ENCODE peak calls at places on chromosomes 4 and X, in eight cellular contexts. One of them, this sample, is unnamed.

GRCh38 chrX:3037218-3037617 is 4.1 kb upstream of the ARSF start:
- DNase-seq in NAMALWA: no peak
- DNase-seq in skeletal muscle cell: no peak
- DNase-seq in pancreas: no peak
- DNase-seq in lower leg skin: no peak
- DNase-seq in NCI-H82: no peak
- DNase-seq in kidney glomerular epithelial cell: no peak
- DNase-seq in activated CD8-positive, alpha-beta memory T cell treated with anti-CD3 and anti-CD28 coated beads, Interleukin-2, amount 10 ng/mL, durations not matched to agents 7 days and 5 days: no peak
- DNase-seq in this sample: no peak

GRCh38 chr4:102299708-102300107 is 45.6 kb downstream of the SLC39A8 start:
- DNase-seq in NAMALWA: peak; percentile 67
- DNase-seq in skeletal muscle cell: peak; percentile 1
- DNase-seq in pancreas: no peak
- DNase-seq in lower leg skin: peak; percentile 23
- DNase-seq in NCI-H82: peak; percentile 45
- DNase-seq in kidney glomerular epithelial cell: peak; percentile 43
- DNase-seq in activated CD8-positive, alpha-beta memory T cell treated with anti-CD3 and anti-CD28 coated beads, Interleukin-2, amount 10 ng/mL, durations not matched to agents 7 days and 5 days: peak; percentile 51
- DNase-seq in this sample: peak; percentile 2

GRCh38 chrX:85052207-85052606 is 48.5 kb downstream of the APOOL start:
- DNase-seq in NAMALWA: no peak
- DNase-seq in skeletal muscle cell: peak; percentile 25
- DNase-seq in pancreas: no peak
- DNase-seq in lower leg skin: no peak
- DNase-seq in NCI-H82: no peak
- DNase-seq in kidney glomerular epithelial cell: no peak
- DNase-seq in activated CD8-positive, alpha-beta memory T cell treated with anti-CD3 and anti-CD28 coated beads, Interleukin-2, amount 10 ng/mL, durations not matched to agents 7 days and 5 days: no peak
- DNase-seq in this sample: no peak

GRCh38 chr4:102447413-102447812 is 53.7 kb upstream of the NFKB1 start:
- DNase-seq in NAMALWA: no peak
- DNase-seq in skeletal muscle cell: no peak
- DNase-seq in pancreas: no peak
- DNase-seq in lower leg skin: no peak
- DNase-seq in NCI-H82: no peak
- DNase-seq in kidney glomerular epithelial cell: no peak
- DNase-seq in activated CD8-positive, alpha-beta memory T cell treated with anti-CD3 and anti-CD28 coated beads, Interleukin-2, amount 10 ng/mL, durations not matched to agents 7 days and 5 days: peak; percentile 52
- DNase-seq in this sample: no peak

GRCh38 chrX:134868766-134869495 is 121.9 kb upstream of the SMIM10 start:
- DNase-seq in NAMALWA: no peak
- DNase-seq in skeletal muscle cell: peak; percentile 73
- DNase-seq in pancreas: no peak
- DNase-seq in lower leg skin: no peak
- DNase-seq in NCI-H82: no peak
- DNase-seq in kidney glomerular epithelial cell: peak; percentile 14
- DNase-seq in activated CD8-positive, alpha-beta memory T cell treated with anti-CD3 and anti-CD28 coated beads, Interleukin-2, amount 10 ng/mL, durations not matched to agents 7 days and 5 days: no peak
- DNase-seq in this sample: no peak

GRCh38 chr4:87545052-87545451 is 15.9 kb upstream of the SPARCL1 start:
- DNase-seq in NAMALWA: no peak
- DNase-seq in skeletal muscle cell: no peak
- DNase-seq in pancreas: no peak
- DNase-seq in lower leg skin: no peak
- DNase-seq in NCI-H82: no peak
- DNase-seq in kidney glomerular epithelial cell: no peak
- DNase-seq in activated CD8-positive, alpha-beta memory T cell treated with anti-CD3 and anti-CD28 coated beads, Interleukin-2, amount 10 ng/mL, durations not matched to agents 7 days and 5 days: no peak
- DNase-seq in this sample: no peak

GRCh38 chr4:185467101-185467500 is 4.4 kb downstream of the CCDC110 start:
- DNase-seq in NAMALWA: no peak
- DNase-seq in skeletal muscle cell: peak; percentile 29
- DNase-seq in pancreas: no peak
- DNase-seq in lower leg skin: no peak
- DNase-seq in NCI-H82: no peak
- DNase-seq in kidney glomerular epithelial cell: no peak
- DNase-seq in activated CD8-positive, alpha-beta memory T cell treated with anti-CD3 and anti-CD28 coated beads, Interleukin-2, amount 10 ng/mL, durations not matched to agents 7 days and 5 days: no peak
- DNase-seq in this sample: no peak

GRCh38 chr4:7101692-7102515 is 34.0 kb upstream of the GRPEL1 start:
- DNase-seq in NAMALWA: peak; percentile 63
- DNase-seq in skeletal muscle cell: no peak
- DNase-seq in pancreas: peak; percentile 69
- DNase-seq in lower leg skin: peak; percentile 71
- DNase-seq in NCI-H82: peak; percentile 81
- DNase-seq in kidney glomerular epithelial cell: peak; percentile 22
- DNase-seq in activated CD8-positive, alpha-beta memory T cell treated with anti-CD3 and anti-CD28 coated beads, Interleukin-2, amount 10 ng/mL, durations not matched to agents 7 days and 5 days: peak; percentile 78
- DNase-seq in this sample: peak; percentile 39

GRCh38 chr4:182683666-182684065 is 233.5 kb downstream of the DCTD start:
- DNase-seq in NAMALWA: no peak
- DNase-seq in skeletal muscle cell: peak; percentile 16
- DNase-seq in pancreas: no peak
- DNase-seq in lower leg skin: no peak
- DNase-seq in NCI-H82: no peak
- DNase-seq in kidney glomerular epithelial cell: no peak
- DNase-seq in activated CD8-positive, alpha-beta memory T cell treated with anti-CD3 and anti-CD28 coated beads, Interleukin-2, amount 10 ng/mL, durations not matched to agents 7 days and 5 days: no peak
- DNase-seq in this sample: no peak

GRCh38 chr4:38095691-38096090 is 135.5 kb downstream of the PTTG2 start:
- DNase-seq in NAMALWA: no peak
- DNase-seq in skeletal muscle cell: no peak
- DNase-seq in pancreas: no peak
- DNase-seq in lower leg skin: no peak
- DNase-seq in NCI-H82: no peak
- DNase-seq in kidney glomerular epithelial cell: no peak
- DNase-seq in activated CD8-positive, alpha-beta memory T cell treated with anti-CD3 and anti-CD28 coated beads, Interleukin-2, amount 10 ng/mL, durations not matched to agents 7 days and 5 days: no peak
- DNase-seq in this sample: no peak

GRCh38 chrX:151458824-151459223 is 61.8 kb downstream of the VMA21 start:
- DNase-seq in NAMALWA: no peak
- DNase-seq in skeletal muscle cell: no peak
- DNase-seq in pancreas: no peak
- DNase-seq in lower leg skin: no peak
- DNase-seq in NCI-H82: no peak
- DNase-seq in kidney glomerular epithelial cell: peak; percentile 2
- DNase-seq in activated CD8-positive, alpha-beta memory T cell treated with anti-CD3 and anti-CD28 coated beads, Interleukin-2, amount 10 ng/mL, durations not matched to agents 7 days and 5 days: no peak
- DNase-seq in this sample: no peak

GRCh38 chr4:18421519-18421918 is 400.0 kb upstream of the LCORL start:
- DNase-seq in NAMALWA: no peak
- DNase-seq in skeletal muscle cell: no peak
- DNase-seq in pancreas: no peak
- DNase-seq in lower leg skin: no peak
- DNase-seq in NCI-H82: no peak
- DNase-seq in kidney glomerular epithelial cell: no peak
- DNase-seq in activated CD8-positive, alpha-beta memory T cell treated with anti-CD3 and anti-CD28 coated beads, Interleukin-2, amount 10 ng/mL, durations not matched to agents 7 days and 5 days: no peak
- DNase-seq in this sample: no peak

GRCh38 chrX:6904178-6904577 is 243.3 kb upstream of the STS start:
- DNase-seq in NAMALWA: no peak
- DNase-seq in skeletal muscle cell: no peak
- DNase-seq in pancreas: no peak
- DNase-seq in lower leg skin: no peak
- DNase-seq in NCI-H82: no peak
- DNase-seq in kidney glomerular epithelial cell: no peak
- DNase-seq in activated CD8-positive, alpha-beta memory T cell treated with anti-CD3 and anti-CD28 coated beads, Interleukin-2, amount 10 ng/mL, durations not matched to agents 7 days and 5 days: no peak
- DNase-seq in this sample: no peak

This sample was measured in stimulated activated naive B cell treated with anti-CD40 and anti-IgM and Interleukin-4, amounts not matched to agents 10 μg/mL and 1 μg/mL and 100 μg/mL, for 72 hours.